ENCODE peak calls at places on chromosomes 7 and 10, in seven cellular contexts. R is left ventricle myocardium inferior, B is neural crest cell, G is astrocyte of the spinal cord, J is foreskin melanocyte, D is iris pigment epithelial cell, E is GM12892. Y is an unnamed sample.

GRCh38 chr10:83952273-83952672 is 187.0 kb upstream of the GHITM start:
- DNase-seq in R (no peak), B (no peak), G (no peak), J (no peak), D (no peak), E (no peak), Y (no peak)

GRCh38 chr7:128017880-128018845 is 13.1 kb downstream of the LRRC4 start:
- DNase-seq in R (no peak), B (no peak), G (peak; percentile 57), J (no peak), D (peak; percentile 36), E (no peak), Y (no peak)

GRCh38 chr10:124077216-124077615 is 16.2 kb downstream of the CHST15 start:
- DNase-seq in R (no peak), B (no peak), G (no peak), J (no peak), D (no peak), E (no peak), Y (peak; percentile 27)

GRCh38 chr10:110490640-110491039 is 7.1 kb upstream of the DUSP5 start:
- DNase-seq in R (no peak), B (no peak), G (no peak), J (no peak), D (no peak), E (no peak), Y (no peak)

GRCh38 chr7:108561047-108561619 is 8.4 kb downstream of the THAP5 start:
- DNase-seq in R (no peak), B (no peak), G (peak; percentile 19), J (no peak), D (peak; percentile 5), E (no peak), Y (no peak)

GRCh38 chr7:25385731-25386136 is 157.4 kb upstream of the NPVF start:
- DNase-seq in R (no peak), B (no peak), G (no peak), J (no peak), D (no peak), E (no peak), Y (no peak)

GRCh38 chr10:32271617-32272016 is 75.3 kb downstream of the EPC1 start:
- DNase-seq in R (no peak), B (no peak), G (peak; percentile 62), J (no peak), D (peak; percentile 82), E (no peak), Y (no peak)

GRCh38 chr10:663844-664243 is 25.6 kb downstream of the DIP2C start:
- DNase-seq in R (no peak), B (peak; percentile 31), G (no peak), J (peak; percentile 75), D (no peak), E (no peak), Y (no peak)

GRCh38 chr10:86862373-86862772 is 95.0 kb downstream of the MMRN2 start:
- DNase-seq in R (no peak), B (no peak), G (no peak), J (no peak), D (no peak), E (no peak), Y (no peak)

Y was measured in NCI-H526.